ENCODE peak calls at places on chromosomes 1 and 21, in eight cellular contexts. One of them, this sample, is unnamed.

GRCh38 chr1:20120796-20121195 is 1.5 kb upstream of the PLA2G2D start:
- DNase-seq in ELR: no peak
- DNase-seq in T-helper 1 cell: no peak
- DNase-seq in dermis blood vessel endothelial cell: no peak
- DNase-seq in T-cell: no peak
- DNase-seq in SHP77: no peak
- DNase-seq in NCI-H446: no peak
- DNase-seq in AG08396: no peak
- DNase-seq in this sample: no peak

GRCh38 chr1:12348113-12348512 is 118.3 kb downstream of the VPS13D start:
- DNase-seq in dermis blood vessel endothelial cell: no peak
- DNase-seq in SHP77: no peak
- DNase-seq in NCI-H446: no peak
- DNase-seq in AG08396: no peak
- DNase-seq in T-cell: no peak
- DNase-seq in T-helper 1 cell: no peak
- DNase-seq in ELR: no peak
- DNase-seq in this sample: no peak

GRCh38 chr21:41443562-41443961 is 17.5 kb downstream of the MX1 start:
- DNase-seq in dermis blood vessel endothelial cell: no peak
- DNase-seq in SHP77: no peak
- DNase-seq in AG08396: no peak
- DNase-seq in ELR: no peak
- DNase-seq in T-helper 1 cell: no peak
- DNase-seq in T-cell: no peak
- DNase-seq in NCI-H446: no peak
- DNase-seq in this sample: no peak

GRCh38 chr1:201999625-202000238 is 10.7 kb upstream of the ELF3 start:
- DNase-seq in dermis blood vessel endothelial cell: peak; percentile 75
- DNase-seq in T-cell: no peak
- DNase-seq in NCI-H446: peak; percentile 42
- DNase-seq in ELR: peak; percentile 71
- DNase-seq in T-helper 1 cell: no peak
- DNase-seq in SHP77: peak; percentile 47
- DNase-seq in AG08396: peak; percentile 59
- DNase-seq in this sample: peak; percentile 35

GRCh38 chr1:189567890-189568289 is 909.8 kb downstream of the BRINP3 start:
- DNase-seq in T-helper 1 cell: no peak
- DNase-seq in AG08396: no peak
- DNase-seq in dermis blood vessel endothelial cell: no peak
- DNase-seq in SHP77: peak; percentile 19
- DNase-seq in ELR: no peak
- DNase-seq in T-cell: no peak
- DNase-seq in NCI-H446: peak; percentile 67
- DNase-seq in this sample: no peak

GRCh38 chr1:229231754-229232119 is 39.2 kb upstream of the RAB4A start:
- DNase-seq in NCI-H446: no peak
- DNase-seq in ELR: no peak
- DNase-seq in SHP77: no peak
- DNase-seq in T-helper 1 cell: no peak
- DNase-seq in AG08396: no peak
- DNase-seq in dermis blood vessel endothelial cell: no peak
- DNase-seq in T-cell: no peak
- DNase-seq in this sample: no peak

GRCh38 chr1:227459326-227459841 is 104.0 kb upstream of the ZNF678 start:
- DNase-seq in AG08396: no peak
- DNase-seq in T-helper 1 cell: no peak
- DNase-seq in T-cell: no peak
- DNase-seq in dermis blood vessel endothelial cell: no peak
- DNase-seq in SHP77: no peak
- DNase-seq in ELR: no peak
- DNase-seq in NCI-H446: no peak
- DNase-seq in this sample: no peak

GRCh38 chr1:32303997-32304622 is 12.2 kb downstream of the HDAC1 start:
- DNase-seq in ELR: no peak
- DNase-seq in AG08396: peak; percentile 45
- DNase-seq in T-cell: no peak
- DNase-seq in dermis blood vessel endothelial cell: no peak
- DNase-seq in NCI-H446: no peak
- DNase-seq in SHP77: no peak
- DNase-seq in T-helper 1 cell: no peak
- DNase-seq in this sample: no peak

GRCh38 chr1:24248859-24249258 is 61.8 kb upstream of the IFNLR1 start:
- DNase-seq in ELR: no peak
- DNase-seq in NCI-H446: no peak
- DNase-seq in dermis blood vessel endothelial cell: no peak
- DNase-seq in AG08396: no peak
- DNase-seq in T-helper 1 cell: no peak
- DNase-seq in SHP77: no peak
- DNase-seq in T-cell: no peak
- DNase-seq in this sample: no peak